ENCODE peak calls at places on chromosomes 16 and 17, in five cellular contexts. One of them, this sample, is unnamed.

GRCh38 chr17:45649796-45650195 is 134.3 kb upstream of the CRHR1 start:
- DNase-seq in T-helper 22 cell: no peak
- DNase-seq in nephron progenitor cell: no peak
- DNase-seq in cardiac fibroblast: no peak
- DNase-seq in stimulated activated CD8-positive, alpha-beta memory T cell treated with anti-CD3 and anti-CD28 coated beads, Interleukin-7, amount 100 ng/mL, for 48 hours: no peak
- DNase-seq in this sample: no peak

GRCh38 chr16:87832759-87833502 is 36.4 kb downstream of the SLC7A5 start:
- DNase-seq in nephron progenitor cell: no peak
- DNase-seq in T-helper 22 cell: no peak
- DNase-seq in cardiac fibroblast: no peak
- DNase-seq in stimulated activated CD8-positive, alpha-beta memory T cell treated with anti-CD3 and anti-CD28 coated beads, Interleukin-7, amount 100 ng/mL, for 48 hours: no peak
- DNase-seq in this sample: no peak

GRCh38 chr17:72119963-72120877 is 600 bp upstream of the SOX9 start:
- DNase-seq in nephron progenitor cell: peak
- DNase-seq in cardiac fibroblast: peak
- DNase-seq in T-helper 22 cell: no peak
- DNase-seq in stimulated activated CD8-positive, alpha-beta memory T cell treated with anti-CD3 and anti-CD28 coated beads, Interleukin-7, amount 100 ng/mL, for 48 hours: no peak
- DNase-seq in this sample: no peak

GRCh38 chr17:78325076-78325712 is 34.7 kb downstream of the SOCS3 start:
- DNase-seq in stimulated activated CD8-positive, alpha-beta memory T cell treated with anti-CD3 and anti-CD28 coated beads, Interleukin-7, amount 100 ng/mL, for 48 hours: no peak
- DNase-seq in nephron progenitor cell: no peak
- DNase-seq in T-helper 22 cell: no peak
- DNase-seq in cardiac fibroblast: peak
- DNase-seq in this sample: no peak

GRCh38 chr16:59204589-59204988 is 470.5 kb upstream of the GOT2 start:
- DNase-seq in T-helper 22 cell: no peak
- DNase-seq in cardiac fibroblast: no peak
- DNase-seq in stimulated activated CD8-positive, alpha-beta memory T cell treated with anti-CD3 and anti-CD28 coated beads, Interleukin-7, amount 100 ng/mL, for 48 hours: no peak
- DNase-seq in nephron progenitor cell: no peak
- DNase-seq in this sample: no peak

GRCh38 chr17:80946449-80946848 is 45.2 kb upstream of the CHMP6 start:
- DNase-seq in cardiac fibroblast: no peak
- DNase-seq in stimulated activated CD8-positive, alpha-beta memory T cell treated with anti-CD3 and anti-CD28 coated beads, Interleukin-7, amount 100 ng/mL, for 48 hours: no peak
- DNase-seq in nephron progenitor cell: no peak
- DNase-seq in T-helper 22 cell: no peak
- DNase-seq in this sample: no peak

GRCh38 chr17:47935961-47936360 is 5.4 kb upstream of the PNPO start:
- DNase-seq in nephron progenitor cell: no peak
- DNase-seq in T-helper 22 cell: no peak
- DNase-seq in cardiac fibroblast: peak
- DNase-seq in stimulated activated CD8-positive, alpha-beta memory T cell treated with anti-CD3 and anti-CD28 coated beads, Interleukin-7, amount 100 ng/mL, for 48 hours: no peak
- DNase-seq in this sample: no peak

GRCh38 chr16:1534021-1535020 is 855 bp downstream of the TMEM204 start:
- DNase-seq in T-helper 22 cell: no peak
- DNase-seq in nephron progenitor cell: peak
- DNase-seq in cardiac fibroblast: peak
- DNase-seq in stimulated activated CD8-positive, alpha-beta memory T cell treated with anti-CD3 and anti-CD28 coated beads, Interleukin-7, amount 100 ng/mL, for 48 hours: no peak
- DNase-seq in this sample: no peak

GRCh38 chr17:38556234-38556633 is 49.5 kb downstream of the SRCIN1 start:
- DNase-seq in cardiac fibroblast: no peak
- DNase-seq in stimulated activated CD8-positive, alpha-beta memory T cell treated with anti-CD3 and anti-CD28 coated beads, Interleukin-7, amount 100 ng/mL, for 48 hours: no peak
- DNase-seq in T-helper 22 cell: no peak
- DNase-seq in nephron progenitor cell: no peak
- DNase-seq in this sample: no peak

GRCh38 chr16:66026931-66027330 is 339.6 kb upstream of the CDH5 start:
- DNase-seq in stimulated activated CD8-positive, alpha-beta memory T cell treated with anti-CD3 and anti-CD28 coated beads, Interleukin-7, amount 100 ng/mL, for 48 hours: no peak
- DNase-seq in cardiac fibroblast: no peak
- DNase-seq in nephron progenitor cell: no peak
- DNase-seq in T-helper 22 cell: no peak
- DNase-seq in this sample: no peak

GRCh38 chr16:80433617-80434016 is 107.2 kb upstream of the DYNLRB2 start:
- DNase-seq in T-helper 22 cell: no peak
- DNase-seq in cardiac fibroblast: peak
- DNase-seq in nephron progenitor cell: no peak
- DNase-seq in stimulated activated CD8-positive, alpha-beta memory T cell treated with anti-CD3 and anti-CD28 coated beads, Interleukin-7, amount 100 ng/mL, for 48 hours: no peak
- DNase-seq in this sample: no peak

GRCh38 chr16:30491744-30492308 is 19.3 kb downstream of the ITGAL start:
- DNase-seq in nephron progenitor cell: no peak
- DNase-seq in stimulated activated CD8-positive, alpha-beta memory T cell treated with anti-CD3 and anti-CD28 coated beads, Interleukin-7, amount 100 ng/mL, for 48 hours: no peak
- DNase-seq in T-helper 22 cell: peak
- DNase-seq in cardiac fibroblast: peak
- DNase-seq in this sample: no peak

GRCh38 chr17:59335685-59336084 is 4.2 kb downstream of the YPEL2 start:
- DNase-seq in T-helper 22 cell: no peak
- DNase-seq in cardiac fibroblast: no peak
- DNase-seq in stimulated activated CD8-positive, alpha-beta memory T cell treated with anti-CD3 and anti-CD28 coated beads, Interleukin-7, amount 100 ng/mL, for 48 hours: no peak
- DNase-seq in nephron progenitor cell: no peak
- DNase-seq in this sample: no peak

GRCh38 chr16:3963203-3963602 is 82.7 kb upstream of the CREBBP start:
- DNase-seq in T-helper 22 cell: peak
- DNase-seq in cardiac fibroblast: no peak
- DNase-seq in nephron progenitor cell: no peak
- DNase-seq in stimulated activated CD8-positive, alpha-beta memory T cell treated with anti-CD3 and anti-CD28 coated beads, Interleukin-7, amount 100 ng/mL, for 48 hours: no peak
- DNase-seq in this sample: no peak

GRCh38 chr16:86296263-86296662 is 214.1 kb upstream of the FOXF1 start:
- DNase-seq in cardiac fibroblast: no peak
- DNase-seq in T-helper 22 cell: no peak
- DNase-seq in stimulated activated CD8-positive, alpha-beta memory T cell treated with anti-CD3 and anti-CD28 coated beads, Interleukin-7, amount 100 ng/mL, for 48 hours: no peak
- DNase-seq in nephron progenitor cell: peak
- DNase-seq in this sample: no peak

GRCh38 chr17:10612957-10613744 is 44.0 kb downstream of the MYH3 start:
- DNase-seq in cardiac fibroblast: peak
- DNase-seq in stimulated activated CD8-positive, alpha-beta memory T cell treated with anti-CD3 and anti-CD28 coated beads, Interleukin-7, amount 100 ng/mL, for 48 hours: no peak
- DNase-seq in T-helper 22 cell: no peak
- DNase-seq in nephron progenitor cell: no peak
- DNase-seq in this sample: no peak